ENCODE peak calls at places on chromosome 9, in eight cellular contexts. K is kidney tubule cell; O is substantia nigra; I is activated CD8-positive, alpha-beta memory T cell treated with anti-CD3 and anti-CD28 coated beads for 1 hour; P is Calu3; D is GM04504; L is A172; J is left ventricle myocardium superior. W is an unnamed sample.

GRCh38 chr9:35135988-35136387 is 20.3 kb upstream of the ATOSB start:
- DNase-seq in P (no peak), D (no peak), I (no peak), K (no peak), J (no peak), L (no peak), O (no peak), W (no peak)

GRCh38 chr9:74006935-74007334 is 490.2 kb upstream of the RORB start:
- DNase-seq in J (no peak), O (no peak), P (no peak), I (no peak), D (no peak), K (no peak), L (no peak), W (no peak)

GRCh38 chr9:5389109-5389732 is 48.5 kb downstream of the PLGRKT start:
- DNase-seq in I (no peak), D (peak), J (no peak), K (peak), P (no peak), O (no peak), L (peak), W (no peak)

GRCh38 chr9:104745852-104746251 is 1.6 kb upstream of the NIPSNAP3A start:
- DNase-seq in P (no peak), D (no peak), K (no peak), I (no peak), O (no peak), L (no peak), J (no peak), W (no peak)

GRCh38 chr9:12880406-12881016 is 105.7 kb downstream of the LURAP1L start:
- DNase-seq in O (no peak), K (no peak), I (no peak), L (no peak), P (no peak), J (no peak), D (no peak), W (no peak)

GRCh38 chr9:134988706-134989105 is 71.0 kb upstream of the FCN1 start:
- DNase-seq in O (no peak), D (no peak), L (no peak), K (no peak), J (no peak), I (no peak), P (no peak), W (no peak)

GRCh38 chr9:1050125-1050895 is at the start of gene DMRT2:
- DNase-seq in D (no peak), L (no peak), O (peak), P (peak), K (peak), I (no peak), J (peak), W (peak)

GRCh38 chr9:127489471-127490115 is 38.3 kb downstream of the LRSAM1 start:
- DNase-seq in L (no peak), D (no peak), I (no peak), J (no peak), O (no peak), P (no peak), K (no peak), W (no peak)

GRCh38 chr9:120390637-120391190 is 189.3 kb downstream of the CDK5RAP2 start:
- DNase-seq in P (no peak), J (no peak), K (no peak), I (no peak), D (no peak), L (no peak), O (no peak), W (no peak)

GRCh38 chr9:121640076-121640475 is 11.4 kb upstream of the DAB2IP start:
- DNase-seq in I (no peak), D (no peak), O (peak), P (peak), L (no peak), K (peak), J (peak), W (peak)

GRCh38 chr9:21811914-21812313 is 9.5 kb downstream of the MTAP start:
- DNase-seq in O (no peak), I (no peak), D (no peak), K (no peak), P (no peak), L (no peak), J (no peak), W (no peak)

GRCh38 chr9:78541868-78542267 is 244.9 kb downstream of the PSAT1 start:
- DNase-seq in I (no peak), O (no peak), J (no peak), D (no peak), L (no peak), P (no peak), K (peak), W (no peak)

GRCh38 chr9:23769307-23769935 is 56.6 kb downstream of the ELAVL2 start:
- DNase-seq in P (no peak), J (no peak), D (peak), L (peak), I (no peak), O (no peak), K (peak), W (no peak)

GRCh38 chr9:87324613-87325194 is 173.0 kb upstream of the DAPK1 start:
- DNase-seq in L (peak), O (no peak), P (no peak), I (no peak), J (no peak), D (peak), K (peak), W (peak)

GRCh38 chr9:122827759-122828090 is 663 bp downstream of the PDCL start:
- DNase-seq in K (peak), P (no peak), O (no peak), I (no peak), D (no peak), L (peak), J (no peak), W (peak)

GRCh38 chr9:81318571-81318970 is 370.8 kb downstream of the TLE1 start:
- DNase-seq in L (peak), O (no peak), I (no peak), P (peak), D (peak), K (peak), J (no peak), W (no peak)

GRCh38 chr9:4262735-4263141 is 37.1 kb downstream of the GLIS3 start:
- DNase-seq in L (peak), P (peak), O (no peak), I (no peak), D (peak), J (no peak), K (peak), W (no peak)

GRCh38 chr9:120583958-120584369 is 4.0 kb upstream of the CDK5RAP2 start:
- DNase-seq in O (peak), J (no peak), P (peak), I (no peak), D (peak), L (peak), K (peak), W (peak)

GRCh38 chr9:23821400-23822181 is 4.4 kb downstream of the ELAVL2 start:
- DNase-seq in K (peak), D (no peak), J (peak), I (no peak), L (no peak), O (no peak), P (no peak), W (no peak)

GRCh38 chr9:93473411-93473810 is 20.0 kb upstream of the FAM120AOS start:
- DNase-seq in L (no peak), P (no peak), J (no peak), I (no peak), O (no peak), K (no peak), D (no peak), W (no peak)

GRCh38 chr9:130120207-130120587 is 52.0 kb upstream of the NCS1 start:
- DNase-seq in L (no peak), P (no peak), O (no peak), J (no peak), I (no peak), D (no peak), K (no peak), W (no peak)

GRCh38 chr9:111158375-111158774 is 120.1 kb upstream of the LPAR1 start:
- DNase-seq in K (no peak), P (no peak), J (no peak), D (peak), I (no peak), O (no peak), L (no peak), W (no peak)

GRCh38 chr9:70438341-70438924 is 24.0 kb upstream of the KLF9 start:
- DNase-seq in P (peak), J (peak), I (no peak), K (peak), O (no peak), L (peak), D (no peak), W (no peak)

GRCh38 chr9:27528886-27529315 is 713 bp downstream of the MOB3B start:
- DNase-seq in L (no peak), I (peak), D (no peak), P (peak), O (peak), K (peak), J (peak), W (peak)

GRCh38 chr9:14205463-14205862 is 108.5 kb downstream of the NFIB start:
- DNase-seq in P (no peak), D (peak), I (no peak), L (peak), O (no peak), J (no peak), K (peak), W (no peak)

GRCh38 chr9:3708751-3709150 is 182.9 kb upstream of the RFX3 start:
- DNase-seq in L (no peak), P (peak), D (no peak), O (peak), J (no peak), K (peak), I (no peak), W (peak)

GRCh38 chr9:78132688-78133033 is 101.0 kb upstream of the GNAQ start:
- DNase-seq in P (no peak), I (no peak), K (no peak), O (no peak), J (no peak), D (no peak), L (no peak), W (no peak)

GRCh38 chr9:110128664-110129329 is 79.2 kb downstream of the C9orf152 start:
- DNase-seq in K (peak), J (no peak), D (no peak), I (no peak), O (no peak), L (no peak), P (no peak), W (no peak)

GRCh38 chr9:113446323-113446740 is 17.2 kb upstream of the RGS3 start:
- DNase-seq in L (peak), D (no peak), J (no peak), O (no peak), I (no peak), P (no peak), K (peak), W (peak)